ENCODE peak calls at places on chromosomes 7 and 10, in five cellular contexts. One of them, this sample, is unnamed.

GRCh38 chr10:101780187-101780817 is 2.9 kb downstream of the NPM3 start:
- DNase-seq in A549: no peak
- DNase-seq in WTC11: no peak
- DNase-seq in HepG2: no peak
- DNase-seq in endothelial cell of umbilical vein: no peak
- DNase-seq in this sample: no peak

GRCh38 chr7:496528-497295 is 22.9 kb downstream of the PDGFA start:
- DNase-seq in A549: no peak
- DNase-seq in WTC11: no peak
- DNase-seq in HepG2: no peak
- DNase-seq in endothelial cell of umbilical vein: no peak
- DNase-seq in this sample: no peak

GRCh38 chr7:66013938-66014337 is 31.9 kb upstream of the GUSB start:
- DNase-seq in A549: peak; percentile 23
- DNase-seq in WTC11: peak; percentile 62
- DNase-seq in HepG2: peak; percentile 65
- DNase-seq in endothelial cell of umbilical vein: peak; percentile 59
- DNase-seq in this sample: peak; percentile 56

GRCh38 chr10:133481086-133481643 is 27.4 kb downstream of the SCART1 start:
- DNase-seq in A549: no peak
- DNase-seq in WTC11: no peak
- DNase-seq in HepG2: no peak
- DNase-seq in endothelial cell of umbilical vein: no peak
- DNase-seq in this sample: no peak

GRCh38 chr10:52563361-52563760 is 209.2 kb downstream of the MBL2 start:
- DNase-seq in A549: no peak
- DNase-seq in WTC11: no peak
- DNase-seq in HepG2: no peak
- DNase-seq in endothelial cell of umbilical vein: no peak
- DNase-seq in this sample: no peak

GRCh38 chr7:25949672-25950487 is 202.1 kb upstream of the NFE2L3 start:
- DNase-seq in A549: no peak
- DNase-seq in WTC11: peak; percentile 67
- DNase-seq in HepG2: peak; percentile 23
- DNase-seq in endothelial cell of umbilical vein: no peak
- DNase-seq in this sample: peak; percentile 63

GRCh38 chr7:106345421-106346166 is 60.8 kb upstream of the NAMPT start:
- DNase-seq in A549: no peak
- DNase-seq in WTC11: no peak
- DNase-seq in HepG2: no peak
- DNase-seq in endothelial cell of umbilical vein: peak; percentile 22
- DNase-seq in this sample: no peak

GRCh38 chr7:95335093-95335492 is 10.8 kb upstream of the PON1 start:
- DNase-seq in A549: no peak
- DNase-seq in WTC11: no peak
- DNase-seq in HepG2: no peak
- DNase-seq in endothelial cell of umbilical vein: no peak
- DNase-seq in this sample: no peak

GRCh38 chr7:2477447-2478386 is 1.5 kb upstream of the GRIFIN start:
- DNase-seq in A549: peak; percentile 93
- DNase-seq in WTC11: peak; percentile 74
- DNase-seq in HepG2: peak; percentile 34
- DNase-seq in endothelial cell of umbilical vein: peak; percentile 53
- DNase-seq in this sample: peak; percentile 36

GRCh38 chr10:50293508-50294320 is 42.4 kb upstream of the ASAH2 start:
- DNase-seq in A549: no peak
- DNase-seq in WTC11: no peak
- DNase-seq in HepG2: no peak
- DNase-seq in endothelial cell of umbilical vein: no peak
- DNase-seq in this sample: no peak

GRCh38 chr10:119450606-119451304 is 91.8 kb downstream of the RGS10 start:
- DNase-seq in A549: no peak
- DNase-seq in WTC11: no peak
- DNase-seq in HepG2: no peak
- DNase-seq in endothelial cell of umbilical vein: no peak
- DNase-seq in this sample: no peak

GRCh38 chr10:58175990-58176910 is 91.4 kb downstream of the IPMK start:
- DNase-seq in A549: no peak
- DNase-seq in WTC11: no peak
- DNase-seq in HepG2: no peak
- DNase-seq in endothelial cell of umbilical vein: peak; percentile 24
- DNase-seq in this sample: no peak

DNA sequence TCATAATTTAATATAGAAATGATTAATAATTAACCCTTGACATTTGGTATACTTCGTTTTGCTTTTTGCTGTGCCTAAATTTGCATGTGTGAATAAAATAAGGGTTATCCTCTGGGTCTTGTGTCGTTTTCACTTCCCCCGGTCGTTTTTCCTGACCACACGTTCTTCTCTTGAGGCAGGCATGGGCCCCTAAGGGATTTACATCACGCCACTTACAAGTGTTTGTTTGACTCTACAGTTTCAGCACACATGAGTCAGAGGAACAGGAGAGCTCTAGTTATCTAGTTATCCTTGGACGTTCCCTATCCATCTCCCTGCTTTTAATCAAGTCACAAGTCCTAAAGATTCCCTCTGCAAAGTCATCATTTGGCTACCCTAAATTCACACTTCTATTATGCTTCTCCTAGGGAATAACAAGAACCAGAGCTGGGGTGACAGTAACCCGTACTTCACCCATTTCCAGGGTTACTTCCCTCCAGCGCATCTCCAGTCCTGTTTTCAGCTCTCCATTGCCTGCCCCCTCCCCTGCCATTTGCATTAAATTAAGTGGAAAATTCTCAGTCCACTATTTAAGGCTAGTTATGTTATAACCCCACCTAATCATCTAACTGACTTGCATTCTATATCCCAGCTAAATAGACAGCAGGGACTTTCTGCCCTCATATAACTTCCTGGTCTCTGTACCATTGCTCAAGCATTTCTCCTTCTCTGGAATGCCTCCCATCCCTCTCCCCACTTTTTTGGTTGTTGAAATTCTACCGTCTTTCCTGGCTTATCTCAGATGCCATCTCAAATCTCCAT is 206.9 kb downstream of the PTEN start:
- DNase-seq in A549: no peak
- DNase-seq in WTC11: no peak
- DNase-seq in HepG2: no peak
- DNase-seq in endothelial cell of umbilical vein: no peak
- DNase-seq in this sample: no peak
- TF ChIP-seq JUN in A549: no peak
- TF ChIP-seq JUN in WTC11: no peak
- TF ChIP-seq JUN in HepG2: no peak
- TF ChIP-seq JUN in endothelial cell of umbilical vein: no peak
- TF ChIP-seq JUN in this sample: no peak

DNA sequence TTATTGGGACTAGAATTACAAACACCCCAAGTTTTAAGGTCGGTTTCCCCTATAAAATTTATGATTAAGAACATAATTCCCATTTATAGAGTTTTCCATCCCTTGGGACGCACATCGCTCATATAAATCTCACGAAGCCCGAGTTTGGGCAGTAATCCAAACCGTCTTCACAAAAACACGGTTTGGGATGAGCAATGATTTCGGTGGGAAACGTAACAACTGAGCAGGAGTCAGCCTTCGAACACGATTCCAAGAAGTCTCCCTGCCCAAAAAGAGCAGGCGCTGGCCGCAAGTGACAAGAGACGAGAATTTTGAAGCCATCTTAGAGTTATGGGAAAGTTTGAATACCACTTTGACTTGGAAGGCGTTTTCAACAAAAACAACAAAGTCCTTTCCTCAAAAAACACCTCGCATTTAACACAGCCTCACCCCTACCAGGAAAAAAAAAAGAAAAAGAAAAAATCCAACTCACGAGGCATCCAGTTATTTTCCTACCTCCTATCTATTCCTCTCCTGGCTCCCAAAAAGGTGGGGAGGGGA is 1.7 kb downstream of the SEPHS1 start:
- DNase-seq in A549: no peak
- DNase-seq in WTC11: no peak
- DNase-seq in HepG2: no peak
- DNase-seq in endothelial cell of umbilical vein: peak; percentile 65
- DNase-seq in this sample: no peak
- TF ChIP-seq JUN in A549: no peak
- TF ChIP-seq JUN in WTC11: no peak
- TF ChIP-seq JUN in HepG2: no peak
- TF ChIP-seq JUN in endothelial cell of umbilical vein: no peak
- TF ChIP-seq JUN in this sample: no peak

DNA sequence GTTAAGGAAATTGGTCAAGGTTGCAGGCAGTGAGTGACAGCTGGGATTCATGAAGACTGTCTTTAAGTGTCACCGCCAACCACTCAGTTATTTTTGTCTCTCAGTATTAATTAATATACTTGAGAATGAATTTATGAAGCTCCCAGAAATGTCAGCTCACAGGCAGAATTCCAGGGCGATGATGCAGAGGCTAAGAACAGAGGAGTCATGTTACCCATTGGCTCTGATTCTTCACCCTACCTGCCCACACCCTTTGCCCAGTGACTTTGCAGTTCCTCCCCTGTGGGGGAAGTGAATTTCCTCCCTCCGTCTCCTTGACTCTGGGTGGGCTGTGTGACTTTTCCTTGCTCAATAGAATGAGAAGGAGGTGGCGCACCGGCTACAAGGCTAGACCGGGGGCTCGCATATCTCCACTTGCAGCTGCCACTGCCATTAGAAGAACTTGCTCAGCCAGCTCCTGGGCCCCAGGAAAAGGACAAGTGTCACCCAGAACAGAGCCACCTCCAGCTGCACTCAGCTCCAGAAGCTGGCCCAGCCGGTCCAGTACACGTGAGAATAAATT is 157.1 kb upstream of the PRKCQ start:
- DNase-seq in A549: peak; percentile 86
- DNase-seq in WTC11: peak; percentile 24
- DNase-seq in HepG2: no peak
- DNase-seq in endothelial cell of umbilical vein: no peak
- DNase-seq in this sample: peak; percentile 29
- TF ChIP-seq JUN in A549: no peak
- TF ChIP-seq JUN in WTC11: no peak
- TF ChIP-seq JUN in HepG2: no peak
- TF ChIP-seq JUN in endothelial cell of umbilical vein: no peak
- TF ChIP-seq JUN in this sample: no peak

GRCh38 chr7:17532861-17533404 is 234.5 kb downstream of the AHR start:
- DNase-seq in A549: peak; percentile 18
- DNase-seq in WTC11: no peak
- DNase-seq in HepG2: no peak
- DNase-seq in endothelial cell of umbilical vein: no peak
- DNase-seq in this sample: no peak
- TF ChIP-seq JUN in A549: no peak
- TF ChIP-seq JUN in WTC11: no peak
- TF ChIP-seq JUN in HepG2: no peak
- TF ChIP-seq JUN in endothelial cell of umbilical vein: no peak
- TF ChIP-seq JUN in this sample: no peak

GRCh38 chr10:25675204-25675603 is 258.8 kb upstream of the MYO3A start:
- DNase-seq in A549: no peak
- DNase-seq in WTC11: no peak
- DNase-seq in HepG2: no peak
- DNase-seq in endothelial cell of umbilical vein: no peak
- DNase-seq in this sample: no peak
- TF ChIP-seq JUN in A549: no peak
- TF ChIP-seq JUN in WTC11: no peak
- TF ChIP-seq JUN in HepG2: no peak
- TF ChIP-seq JUN in endothelial cell of umbilical vein: no peak
- TF ChIP-seq JUN in this sample: no peak